ENCODE peak calls at places on chromosomes 2 and 18, in seven cellular contexts. Y is adipocyte; X is esophagus squamous epithelium; H is upper lobe of right lung; G is astrocyte; F is CD8-positive, alpha-beta T cell; O is GM23248. M is an unnamed sample.
A peak's percentile ranks its signal among the peaks of the same experiment; 100 is the strongest.

GRCh38 chr2:233329489-233330135 is 22.0 kb downstream of the SAG start:
- DNase-seq in G (peak; percentile 39), H (no peak), O (peak; percentile 9), X (no peak), F (no peak), Y (peak; percentile 7), M (peak; percentile 92)

GRCh38 chr2:32732912-32733472 is 105.1 kb downstream of the TTC27 start:
- DNase-seq in F (no peak), G (no peak), O (peak; percentile 21), Y (no peak), H (no peak), X (no peak), M (no peak)

GRCh38 chr2:189821953-189822748 is 37.9 kb downstream of the PMS1 start:
- DNase-seq in H (peak; percentile 62), G (peak; percentile 25), F (no peak), Y (peak; percentile 95), O (peak; percentile 62), X (no peak), M (no peak)

GRCh38 chr2:149084924-149085795 is 46.7 kb downstream of the LYPD6B start:
- DNase-seq in X (no peak), H (no peak), O (peak; percentile 46), Y (peak; percentile 85), F (no peak), G (no peak), M (no peak)

GRCh38 chr2:160715428-160715827 is 221.8 kb upstream of the RBMS1 start:
- DNase-seq in Y (peak; percentile 29), G (no peak), X (no peak), H (no peak), F (no peak), O (no peak), M (no peak)

GRCh38 chr2:30230479-30230854 is 867 bp upstream of the LBH start:
- DNase-seq in O (no peak), X (no peak), H (no peak), F (no peak), Y (peak; percentile 58), G (no peak), M (peak; percentile 76)

GRCh38 chr2:166042356-166042755 is 85.5 kb downstream of the SCN1A start:
- DNase-seq in Y (no peak), X (no peak), H (no peak), F (no peak), O (peak; percentile 25), G (peak; percentile 4), M (no peak)

GRCh38 chr2:161658259-161658658 is 34.0 kb downstream of the SLC4A10 start:
- DNase-seq in G (no peak), Y (no peak), O (no peak), H (no peak), X (no peak), F (no peak), M (no peak)

GRCh38 chr18:78232196-78232595 is 747.4 kb upstream of the SALL3 start:
- DNase-seq in H (no peak), Y (no peak), F (no peak), O (no peak), X (no peak), G (no peak), M (no peak)

GRCh38 chr2:64157792-64158191 is 13.6 kb upstream of the PELI1 start:
- DNase-seq in H (no peak), G (peak; percentile 49), X (no peak), F (no peak), O (peak; percentile 15), Y (peak; percentile 67), M (no peak)

GRCh38 chr18:46169464-46169941 is 65.3 kb downstream of the HAUS1 start:
- DNase-seq in H (no peak), G (peak; percentile 78), O (peak; percentile 84), X (no peak), F (no peak), Y (peak; percentile 60), M (no peak)

GRCh38 chr2:24117902-24118301 is 5.2 kb downstream of the PFN4 start:
- DNase-seq in F (no peak), G (no peak), X (no peak), Y (no peak), O (no peak), H (no peak), M (no peak)

GRCh38 chr2:114929225-114929624 is 486.8 kb downstream of the DPP10 start:
- DNase-seq in F (no peak), X (no peak), O (no peak), H (no peak), Y (no peak), G (no peak), M (no peak)

GRCh38 chr2:170713280-170714155 is 1.6 kb upstream of the SP5 start:
- DNase-seq in X (no peak), Y (no peak), O (no peak), G (no peak), F (no peak), H (peak; percentile 72), M (peak; percentile 81)

GRCh38 chr2:43228782-43229659 is 2.6 kb upstream of the ZFP36L2 start:
- DNase-seq in H (no peak), O (peak; percentile 30), G (peak; percentile 43), X (no peak), F (no peak), Y (peak; percentile 46), M (no peak)

GRCh38 chr2:42147641-42148274 is 21.4 kb upstream of the EML4 start:
- DNase-seq in Y (peak; percentile 94), O (peak; percentile 60), H (no peak), F (no peak), G (peak; percentile 54), X (no peak), M (no peak)

GRCh38 chr18:58287626-58288289 is 243.7 kb downstream of the NEDD4L start:
- DNase-seq in O (no peak), X (no peak), F (no peak), Y (no peak), G (no peak), H (no peak), M (no peak)

GRCh38 chr18:69757733-69758132 is 189.9 kb downstream of the CD226 start:
- DNase-seq in X (no peak), G (peak; percentile 76), H (no peak), F (no peak), O (peak; percentile 27), Y (no peak), M (peak; percentile 63)

GRCh38 chr18:68104036-68104435 is 587.5 kb upstream of the DSEL start:
- DNase-seq in X (no peak), Y (no peak), F (no peak), H (no peak), G (peak; percentile 23), O (no peak), M (no peak)

GRCh38 chr2:112887904-112888303 is 23.1 kb upstream of the IL37 start:
- DNase-seq in Y (no peak), H (no peak), G (no peak), F (no peak), X (no peak), O (no peak), M (no peak)

GRCh38 chr2:216012133-216012829 is 1.1 kb downstream of the MREG start:
- DNase-seq in Y (peak; percentile 46), H (no peak), X (no peak), G (peak; percentile 83), O (peak; percentile 79), F (no peak), M (peak; percentile 41)

GRCh38 chr18:12441475-12442035 is 33.8 kb downstream of the PRELID3A start:
- DNase-seq in G (no peak), Y (no peak), X (no peak), H (no peak), F (no peak), O (no peak), M (no peak)

GRCh38 chr2:65092791-65093190 is 36.6 kb downstream of the CEP68 start:
- DNase-seq in F (no peak), X (no peak), Y (no peak), G (no peak), H (no peak), O (no peak), M (no peak)

GRCh38 chr2:132797551-132797950 is 127.5 kb upstream of the LYPD1 start:
- DNase-seq in Y (peak; percentile 52), H (no peak), G (peak; percentile 78), O (peak; percentile 73), F (no peak), X (no peak), M (no peak)

GRCh38 chr2:26846881-26847662 is 860 bp upstream of the DPYSL5 start:
- DNase-seq in X (no peak), F (no peak), H (no peak), O (no peak), Y (no peak), G (no peak), M (no peak)

GRCh38 chr2:26845021-26845420 is 2.9 kb upstream of the DPYSL5 start:
- DNase-seq in F (no peak), H (no peak), O (no peak), X (no peak), Y (no peak), G (no peak), M (no peak)

GRCh38 chr2:26848336-26849055 is 564 bp downstream of the DPYSL5 start:
- DNase-seq in Y (peak; percentile 31), O (peak; percentile 36), X (no peak), H (peak; percentile 67), G (no peak), F (no peak), M (peak; percentile 84)

GRCh38 chr2:26847663-26848335 is at the start of gene DPYSL5:
- DNase-seq in X (no peak), H (no peak), G (no peak), O (no peak), Y (peak; percentile 7), F (no peak), M (peak; percentile 92)

GRCh38 chr2:26846334-26846863 is 1.5 kb upstream of the DPYSL5 start:
- DNase-seq in Y (peak; percentile 94), H (peak; percentile 82), F (peak; percentile 33), G (peak; percentile 31), O (peak; percentile 92), X (no peak), M (peak; percentile 90)
- H3K4me3 ChIP-seq in Y (no peak overlapping the region), H (no peak overlapping the region), F (no peak overlapping the region), G (no peak overlapping the region), O (no peak overlapping the region), X (no peak overlapping the region), M (peak overlapping the region; percentile 2)

GRCh38 chr2:128528133-128528532 is 209.5 kb upstream of the HS6ST1 start:
- DNase-seq in Y (no peak), H (no peak), F (no peak), X (no peak), O (no peak), G (no peak), M (no peak)
- H3K4me1 ChIP-seq in Y (peaks cover 6% of the 10 kb centered on the region), H (no peaks in the 10 kb centered on the region), F (no peaks in the 10 kb centered on the region), X (peaks cover 5% of the 10 kb centered on the region), O (no peaks in the 10 kb centered on the region), G (peaks cover 10% of the 10 kb centered on the region), M (peaks cover 5% of the 10 kb centered on the region)

GRCh38 chr2:237486334-237486818 is 675 bp upstream of the MLPH start:
- DNase-seq in Y (peak; percentile 50), O (peak; percentile 65), X (no peak), F (no peak), H (peak; percentile 70), G (no peak), M (peak; percentile 62)
- H3K27me3 ChIP-seq in Y (peaks cover 5% of the 10 kb centered on the region), O (no peaks in the 10 kb centered on the region), X (no peaks in the 10 kb centered on the region), F (no peaks in the 10 kb centered on the region), H (peaks cover 7% of the 10 kb centered on the region), G (no peaks in the 10 kb centered on the region), M (peaks cover 67% of the 10 kb centered on the region)

DNA sequence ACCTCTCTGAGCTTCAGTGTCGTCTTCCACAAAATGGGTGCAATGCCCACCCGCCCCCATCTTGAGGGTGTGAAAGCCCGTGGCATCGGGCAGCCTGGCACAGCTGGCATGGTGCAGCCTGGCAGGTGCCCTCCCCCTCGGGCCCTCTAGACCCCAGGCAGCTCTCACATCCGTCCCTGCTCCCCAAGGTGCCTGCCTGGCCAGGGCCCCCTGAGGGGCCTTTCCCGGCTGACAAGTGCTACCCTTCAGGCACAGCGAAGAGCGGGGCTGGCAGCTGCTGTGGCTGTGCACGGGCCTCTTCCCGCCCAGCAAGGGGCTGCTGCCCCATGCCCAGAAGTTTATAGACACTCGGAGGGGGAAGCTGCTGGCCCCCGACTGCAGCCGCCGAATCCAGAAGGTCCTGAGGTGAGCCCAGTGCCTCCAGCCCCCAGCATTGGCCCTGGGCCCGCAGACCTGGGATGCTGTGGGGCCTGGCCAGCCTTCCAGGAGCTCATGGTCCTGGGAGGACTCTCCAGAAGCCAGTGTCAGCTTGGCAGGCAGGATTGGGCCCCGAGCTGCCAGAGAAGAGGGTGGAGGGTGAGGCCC is 13.9 kb upstream of the GPR17 start:
- DNase-seq in O (no peak), G (no peak), H (no peak), X (no peak), F (no peak), Y (no peak), M (no peak)
- H3K4me3 ChIP-seq in O (no peak overlapping the region), G (no peak overlapping the region), H (no peak overlapping the region), X (no peak overlapping the region), F (no peak overlapping the region), Y (no peak overlapping the region), M (no peak overlapping the region)